ENCODE peak calls at places on chromosome 12, in four cellular contexts. D is prostate gland, G is NB4, H is Peyer's patch. I is an unnamed sample.

GRCh38 chr12:67419810-67420209 is 150.7 kb downstream of the CAND1 start:
- DNase-seq in D (no peak), G (no peak), H (no peak), I (no peak)

GRCh38 chr12:24838531-24838950 is 110.4 kb downstream of the BCAT1 start:
- DNase-seq in D (no peak), G (peak; percentile 83), H (no peak), I (no peak)

GRCh38 chr12:131124487-131125280 is 171.0 kb downstream of the ADGRD1 start:
- DNase-seq in D (no peak), G (no peak), H (no peak), I (no peak)

GRCh38 chr12:89846473-89846872 is 137.8 kb upstream of the ATP2B1 start:
- DNase-seq in D (no peak), G (no peak), H (no peak), I (no peak)

GRCh38 chr12:130074661-130075406 is 87.4 kb upstream of the FZD10 start:
- DNase-seq in D (no peak), G (no peak), H (no peak), I (no peak)

GRCh38 chr12:96465896-96466295 is 23.5 kb upstream of the CFAP54 start:
- DNase-seq in D (no peak), G (no peak), H (no peak), I (no peak)

GRCh38 chr12:27260746-27261145 is 16.7 kb downstream of the STK38L start:
- DNase-seq in D (no peak), G (no peak), H (no peak), I (no peak)

GRCh38 chr12:116222358-116222757 is 55.1 kb downstream of the MED13L start:
- DNase-seq in D (peak; percentile 79), G (peak; percentile 34), H (peak; percentile 34), I (peak; percentile 86)

GRCh38 chr12:74412607-74413230 is 124.9 kb upstream of the ATXN7L3B start:
- DNase-seq in D (no peak), G (peak; percentile 24), H (no peak), I (no peak)

GRCh38 chr12:68497702-68498101 is 113.0 kb upstream of the RAP1B start:
- DNase-seq in D (no peak), G (peak; percentile 65), H (no peak), I (no peak)

GRCh38 chr12:103830730-103831320 is 10.2 kb downstream of the NT5DC3 start:
- DNase-seq in D (no peak), G (no peak), H (no peak), I (no peak)

GRCh38 chr12:14364583-14365271 is 755 bp upstream of the ATF7IP start:
- DNase-seq in D (no peak), G (peak; percentile 16), H (no peak), I (no peak)

GRCh38 chr12:14367097-14367661 is 1.7 kb downstream of the ATF7IP start:
- DNase-seq in D (no peak), G (peak; percentile 65), H (no peak), I (no peak)

GRCh38 chr12:14366211-14366762 is 805 bp downstream of the ATF7IP start:
- DNase-seq in D (peak; percentile 5), G (peak; percentile 53), H (no peak), I (no peak)

GRCh38 chr12:14362347-14362746 is 3.1 kb upstream of the ATF7IP start:
- DNase-seq in D (no peak), G (no peak), H (no peak), I (no peak)

GRCh38 chr12:14365294-14366210 is at the start of gene ATF7IP:
- DNase-seq in D (peak; percentile 97), G (peak; percentile 98), H (peak; percentile 99), I (peak; percentile 98)
- TF ChIP-seq POLR2A in D (peak; percentile 71), G (peak; percentile 63), H (peak; percentile 77), I (peak; percentile 78)

GRCh38 chr12:50185496-50185895 is 18.3 kb upstream of the CERS5 start:
- DNase-seq in D (no peak), G (no peak), H (no peak), I (no peak)

GRCh38 chr12:50184261-50184660 is 17.1 kb upstream of the CERS5 start:
- DNase-seq in D (no peak), G (no peak), H (no peak), I (no peak)

GRCh38 chr12:50181691-50182090 is 14.5 kb upstream of the CERS5 start:
- DNase-seq in D (no peak), G (no peak), H (no peak), I (no peak)

GRCh38 chr12:50185975-50186663 is 18.9 kb upstream of the CERS5 start:
- DNase-seq in D (peak; percentile 45), G (no peak), H (no peak), I (no peak)

GRCh38 chr12:50182461-50182860 is 15.3 kb upstream of the CERS5 start:
- DNase-seq in D (no peak), G (no peak), H (no peak), I (no peak)
- TF ChIP-seq CTCF in D (peak; percentile 49), G (no peak), H (no peak), I (no peak)

GRCh38 chr12:6612652-6613014 is 5.5 kb upstream of the CHD4 start:
- DNase-seq in D (no peak), G (no peak), H (no peak), I (no peak)
- TF ChIP-seq POLR2A in D (no peak), G (peak; percentile 9), H (no peak), I (no peak)

GRCh38 chr12:71594214-71594948 is 69.3 kb downstream of the ZFC3H1 start:
- DNase-seq in D (peak; percentile 9), G (no peak), H (no peak), I (peak; percentile 59)
- TF ChIP-seq CTCF in D (no peak), G (no peak), H (no peak), I (no peak)

GRCh38 chr12:112988224-112988623 is 9.9 kb downstream of the OAS2 start:
- DNase-seq in D (no peak), G (no peak), H (no peak), I (no peak)
- TF ChIP-seq POLR2A in D (no peak), G (no peak), H (no peak), I (no peak)

GRCh38 chr12:117472983-117473382 is 111.6 kb upstream of the NOS1 start:
- DNase-seq in D (no peak), G (no peak), H (no peak), I (peak; percentile 20)
- TF ChIP-seq CTCF in D (no peak), G (peak; percentile 65), H (no peak), I (peak; percentile 45)

GRCh38 chr12:14876833-14877232 is 8.8 kb downstream of the MGP start:
- DNase-seq in D (no peak), G (no peak), H (no peak), I (no peak)

GRCh38 chr12:14883663-14884062 is 2.0 kb downstream of the MGP start:
- DNase-seq in D (no peak), G (no peak), H (no peak), I (no peak)

GRCh38 chr12:14879222-14879933 is 6.3 kb downstream of the MGP start:
- DNase-seq in D (no peak), G (no peak), H (no peak), I (no peak)

GRCh38 chr12:14884458-14884878 is 1.2 kb downstream of the MGP start:
- DNase-seq in D (peak; percentile 75), G (peak; percentile 63), H (peak; percentile 85), I (peak; percentile 88)

DNA sequence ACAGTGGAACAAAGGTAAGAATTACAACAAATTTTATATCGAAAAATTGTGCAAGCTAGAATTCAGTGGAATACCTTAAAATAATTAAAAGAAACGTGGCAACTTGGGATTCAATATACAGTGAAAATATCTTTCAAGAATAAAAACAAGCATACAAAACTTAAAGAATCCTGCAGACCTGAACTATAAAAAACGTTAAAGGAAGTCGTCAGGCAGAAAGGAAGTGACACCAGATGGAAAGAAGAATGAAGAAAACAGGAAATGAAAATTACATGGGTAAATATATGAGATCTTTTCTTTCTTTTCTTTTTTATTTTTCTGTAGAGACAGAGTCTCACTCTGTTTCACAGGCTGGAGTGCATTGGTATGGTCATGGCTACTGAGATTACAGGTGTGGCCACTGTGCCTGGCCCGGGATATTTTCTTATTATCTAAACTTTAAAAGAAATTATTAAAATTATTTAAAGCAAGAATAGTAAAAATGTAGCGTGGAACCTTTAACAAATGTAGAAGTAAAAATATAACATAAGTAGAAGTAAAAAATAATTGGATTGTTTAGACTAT is 4.7 kb downstream of the MGP start:
- DNase-seq in D (no peak), G (no peak), H (no peak), I (no peak)
- TF ChIP-seq POLR2A in D (no peak), G (no peak), H (no peak), I (no peak)

GRCh38 chr12:94206886-94207285 is 58.5 kb downstream of the PLXNC1 start:
- DNase-seq in D (no peak), G (no peak), H (no peak), I (no peak)

GRCh38 chr12:94211011-94211410 is 62.6 kb downstream of the PLXNC1 start:
- DNase-seq in D (no peak), G (no peak), H (no peak), I (no peak)

GRCh38 chr12:94209240-94209639 is 60.9 kb downstream of the PLXNC1 start:
- DNase-seq in D (no peak), G (no peak), H (no peak), I (no peak)

GRCh38 chr12:94207467-94208432 is 59.4 kb downstream of the PLXNC1 start:
- DNase-seq in D (no peak), G (no peak), H (peak; percentile 76), I (no peak)

GRCh38 chr12:94208433-94208921 is 60.1 kb downstream of the PLXNC1 start:
- DNase-seq in D (no peak), G (no peak), H (no peak), I (no peak)
- TF ChIP-seq CTCF in D (no peak), G (no peak), H (no peak), I (no peak)

DNA sequence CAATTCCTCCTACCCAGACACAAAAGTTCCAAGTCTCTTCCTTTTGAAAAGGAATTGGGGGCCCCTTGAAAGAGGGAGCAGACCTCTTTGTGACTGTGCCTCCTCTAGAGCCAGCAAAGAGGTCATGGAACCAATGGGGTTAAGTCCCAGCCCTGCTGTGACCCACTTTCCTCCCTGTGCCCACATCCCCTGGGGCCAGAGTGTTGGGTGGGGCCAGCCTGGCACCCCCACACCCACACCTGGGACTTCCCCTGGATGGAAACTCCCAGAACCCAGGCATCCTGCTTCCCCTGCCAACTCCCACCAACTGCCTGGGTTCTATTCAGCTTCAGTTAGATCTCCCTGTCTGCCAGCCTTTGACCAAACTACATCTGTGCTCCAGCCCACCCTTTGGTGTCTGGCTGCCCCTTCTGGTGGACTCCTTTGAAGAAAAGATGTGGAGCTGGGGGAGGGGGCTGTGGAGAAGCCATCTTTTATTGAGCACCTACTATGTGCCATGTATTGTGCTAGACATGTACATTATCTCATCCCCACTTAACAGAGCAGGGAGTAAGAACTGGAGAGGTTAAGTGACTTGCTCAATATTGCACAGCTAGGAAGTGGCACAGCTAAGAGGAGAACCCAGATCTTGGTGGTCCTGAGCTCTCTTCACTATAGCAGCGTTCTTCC is 4.6 kb upstream of the RARG start:
- DNase-seq in D (no peak), G (no peak), H (no peak), I (no peak)
- TF ChIP-seq POLR2A in D (no peak), G (no peak), H (no peak), I (no peak)